ENCODE peak calls at places on chromosomes 13 and 19, in ten cellular contexts. I, B, R, G, Q, U, S, F, H and C are unnamed samples.
A peak's percentile ranks its signal among the peaks of the same experiment; 100 is the strongest.

GRCh38 chr13:59144700-59145099 is 1019.0 kb downstream of the DIAPH3 start:
- DNase-seq in I (no peak), B (no peak), R (no peak), G (no peak), Q (peak; percentile 77), U (peak; percentile 42), S (no peak), F (no peak), H (no peak), C (no peak)

GRCh38 chr19:51427220-51427619 is 9.8 kb upstream of the SIGLEC10 start:
- DNase-seq in I (no peak), B (no peak), R (no peak), G (no peak), Q (no peak), U (no peak), S (no peak), F (no peak), H (no peak), C (no peak)

GRCh38 chr19:6779204-6779603 is 6.7 kb downstream of the VAV1 start:
- DNase-seq in I (no peak), B (no peak), R (no peak), G (no peak), Q (no peak), U (no peak), S (no peak), F (no peak), H (no peak), C (no peak)

GRCh38 chr19:55689366-55690108 is 14.5 kb downstream of the EPN1 start:
- DNase-seq in I (no peak), B (no peak), R (no peak), G (no peak), Q (no peak), U (no peak), S (no peak), F (no peak), H (no peak), C (no peak)

GRCh38 chr19:2477141-2477710 is 1.3 kb downstream of the GADD45B start:
- DNase-seq in I (peak; percentile 46), B (no peak), R (no peak), G (peak; percentile 27), Q (peak; percentile 34), U (peak; percentile 49), S (no peak), F (peak; percentile 38), H (no peak), C (no peak)

GRCh38 chr19:49442793-49443365 is 1.6 kb upstream of the SLC17A7 start:
- DNase-seq in I (no peak), B (peak; percentile 45), R (peak; percentile 96), G (peak; percentile 67), Q (peak; percentile 91), U (peak; percentile 73), S (peak; percentile 81), F (peak; percentile 85), H (peak; percentile 86), C (peak; percentile 60)

GRCh38 chr19:1445185-1445931 is 4.6 kb upstream of the APC2 start:
- DNase-seq in I (peak; percentile 81), B (peak; percentile 59), R (no peak), G (peak; percentile 65), Q (peak; percentile 60), U (peak; percentile 53), S (peak; percentile 94), F (peak; percentile 60), H (peak; percentile 44), C (peak; percentile 61)

GRCh38 chr19:51060973-51061372 is 3.9 kb downstream of the KLK13 start:
- DNase-seq in I (no peak), B (no peak), R (no peak), G (no peak), Q (no peak), U (no peak), S (no peak), F (no peak), H (no peak), C (no peak)

GRCh38 chr19:29516821-29517395 is 8.9 kb upstream of the VSTM2B start:
- DNase-seq in I (no peak), B (no peak), R (no peak), G (no peak), Q (no peak), U (no peak), S (no peak), F (no peak), H (no peak), C (no peak)

GRCh38 chr13:42420304-42420703 is 148.4 kb downstream of the AKAP11 start:
- DNase-seq in I (no peak), B (no peak), R (no peak), G (no peak), Q (no peak), U (no peak), S (peak; percentile 38), F (no peak), H (no peak), C (no peak)

GRCh38 chr19:8515317-8515716 is 1.4 kb upstream of the ZNF414 start:
- DNase-seq in I (no peak), B (no peak), R (no peak), G (peak; percentile 98), Q (no peak), U (peak; percentile 12), S (no peak), F (no peak), H (peak; percentile 24), C (no peak)

GRCh38 chr13:34412817-34413365 is 529.2 kb upstream of the NBEA start:
- DNase-seq in I (no peak), B (no peak), R (no peak), G (peak; percentile 45), Q (no peak), U (no peak), S (no peak), F (no peak), H (peak; percentile 8), C (no peak)

GRCh38 chr13:25232937-25233515 is 54.3 kb downstream of the MTMR6 start:
- DNase-seq in I (no peak), B (peak; percentile 5), R (no peak), G (peak; percentile 59), Q (peak; percentile 53), U (peak; percentile 52), S (peak; percentile 54), F (no peak), H (peak; percentile 47), C (no peak)

GRCh38 chr13:93875527-93875926 is 604.0 kb downstream of the DCT start:
- DNase-seq in I (no peak), B (no peak), R (no peak), G (no peak), Q (peak; percentile 71), U (peak; percentile 65), S (no peak), F (no peak), H (peak; percentile 75), C (no peak)

GRCh38 chr19:51505904-51506303 is 4.3 kb upstream of the SIGLEC12 start:
- DNase-seq in I (no peak), B (no peak), R (no peak), G (no peak), Q (no peak), U (no peak), S (no peak), F (no peak), H (no peak), C (no peak)

GRCh38 chr19:29372921-29373797 is 152.6 kb upstream of the VSTM2B start:
- DNase-seq in I (no peak), B (no peak), R (peak; percentile 57), G (no peak), Q (no peak), U (no peak), S (peak; percentile 2), F (peak; percentile 6), H (no peak), C (no peak)

GRCh38 chr13:99973786-99974185 is 2.2 kb upstream of the ZIC5 start:
- DNase-seq in I (no peak), B (no peak), R (no peak), G (no peak), Q (no peak), U (no peak), S (no peak), F (no peak), H (no peak), C (no peak)

GRCh38 chr13:99484405-99484981 is 16.8 kb upstream of the TM9SF2 start:
- DNase-seq in I (peak; percentile 24), B (no peak), R (no peak), G (peak; percentile 95), Q (peak; percentile 95), U (peak; percentile 94), S (no peak), F (no peak), H (peak; percentile 82), C (no peak)

GRCh38 chr13:48818495-48818961 is 157.2 kb upstream of the FNDC3A start:
- DNase-seq in I (no peak), B (no peak), R (no peak), G (no peak), Q (peak; percentile 85), U (peak; percentile 94), S (no peak), F (no peak), H (peak; percentile 99), C (no peak)

GRCh38 chr13:86725105-86725504 is 925.9 kb upstream of the SLITRK6 start:
- DNase-seq in I (no peak), B (no peak), R (no peak), G (peak; percentile 8), Q (no peak), U (peak; percentile 12), S (no peak), F (no peak), H (no peak), C (peak; percentile 31)

GRCh38 chr19:13983213-13983889 is 22.8 kb downstream of the RFX1 start:
- DNase-seq in I (no peak), B (peak; percentile 71), R (no peak), G (no peak), Q (no peak), U (no peak), S (no peak), F (no peak), H (no peak), C (peak; percentile 95)

GRCh38 chr13:102220681-102221228 is 181.1 kb downstream of the FGF14 start:
- DNase-seq in I (no peak), B (no peak), R (no peak), G (no peak), Q (no peak), U (no peak), S (no peak), F (no peak), H (no peak), C (no peak)

GRCh38 chr13:39451860-39452301 is 151.1 kb downstream of the LHFPL6 start:
- DNase-seq in I (no peak), B (peak; percentile 46), R (no peak), G (peak; percentile 94), Q (peak; percentile 90), U (peak; percentile 97), S (no peak), F (no peak), H (peak; percentile 37), C (peak; percentile 75)

GRCh38 chr13:89846890-89847585 is 1500.4 kb upstream of the MIR17HG start:
- DNase-seq in I (no peak), B (no peak), R (no peak), G (no peak), Q (peak; percentile 28), U (peak; percentile 54), S (no peak), F (no peak), H (peak; percentile 17), C (no peak)

GRCh38 chr19:33306853-33307792 is 4.8 kb upstream of the CEBPA start:
- DNase-seq in I (no peak), B (no peak), R (no peak), G (no peak), Q (no peak), U (no peak), S (no peak), F (no peak), H (no peak), C (no peak)

GRCh38 chr13:66343224-66343828 is 886.8 kb downstream of the PCDH9 start:
- DNase-seq in I (no peak), B (no peak), R (no peak), G (no peak), Q (no peak), U (no peak), S (no peak), F (no peak), H (no peak), C (no peak)